ENCODE peak calls at places on chromosome X, in ten cellular contexts. One of them, this sample, is unnamed.
A peak's percentile ranks its signal among the peaks of the same experiment; 100 is the strongest.

GRCh38 chrX:41802958-41803357 is 79.0 kb downstream of the GPR82 start:
- DNase-seq in CD8-positive, alpha-beta T cell: no peak
- DNase-seq in AG09309: no peak
- DNase-seq in astrocyte of the spinal cord: no peak
- DNase-seq in HepG2: no peak
- DNase-seq in tibial artery: no peak
- DNase-seq in fibroblast of pulmonary artery: no peak
- DNase-seq in left ventricle myocardium inferior: no peak
- DNase-seq in hepatocyte: no peak
- DNase-seq in A549: no peak
- DNase-seq in this sample: no peak

GRCh38 chrX:31588355-31588754 is 516.5 kb upstream of the FTHL17 start:
- DNase-seq in hepatocyte: no peak
- DNase-seq in HepG2: no peak
- DNase-seq in AG09309: no peak
- DNase-seq in CD8-positive, alpha-beta T cell: no peak
- DNase-seq in astrocyte of the spinal cord: no peak
- DNase-seq in left ventricle myocardium inferior: no peak
- DNase-seq in tibial artery: no peak
- DNase-seq in A549: no peak
- DNase-seq in fibroblast of pulmonary artery: no peak
- DNase-seq in this sample: no peak

GRCh38 chrX:69102805-69103204 is 62.4 kb downstream of the PJA1 start:
- DNase-seq in astrocyte of the spinal cord: no peak
- DNase-seq in fibroblast of pulmonary artery: no peak
- DNase-seq in A549: no peak
- DNase-seq in AG09309: no peak
- DNase-seq in left ventricle myocardium inferior: no peak
- DNase-seq in CD8-positive, alpha-beta T cell: no peak
- DNase-seq in hepatocyte: no peak
- DNase-seq in HepG2: no peak
- DNase-seq in tibial artery: no peak
- DNase-seq in this sample: no peak

GRCh38 chrX:106692425-106693075 is 34.0 kb upstream of the RNF128 start:
- DNase-seq in AG09309: no peak
- DNase-seq in A549: no peak
- DNase-seq in hepatocyte: peak; percentile 13
- DNase-seq in CD8-positive, alpha-beta T cell: no peak
- DNase-seq in HepG2: peak; percentile 82
- DNase-seq in astrocyte of the spinal cord: no peak
- DNase-seq in tibial artery: no peak
- DNase-seq in fibroblast of pulmonary artery: no peak
- DNase-seq in left ventricle myocardium inferior: no peak
- DNase-seq in this sample: no peak

GRCh38 chrX:11261260-11261659 is 32.0 kb upstream of the AMELX start:
- DNase-seq in CD8-positive, alpha-beta T cell: no peak
- DNase-seq in A549: no peak
- DNase-seq in HepG2: no peak
- DNase-seq in tibial artery: no peak
- DNase-seq in astrocyte of the spinal cord: peak; percentile 40
- DNase-seq in hepatocyte: no peak
- DNase-seq in fibroblast of pulmonary artery: peak; percentile 58
- DNase-seq in AG09309: peak; percentile 31
- DNase-seq in left ventricle myocardium inferior: no peak
- DNase-seq in this sample: no peak

GRCh38 chrX:155071694-155072215 is 447 bp downstream of the BRCC3 start:
- DNase-seq in HepG2: no peak
- DNase-seq in astrocyte of the spinal cord: no peak
- DNase-seq in AG09309: no peak
- DNase-seq in A549: no peak
- DNase-seq in tibial artery: peak; percentile 66
- DNase-seq in left ventricle myocardium inferior: no peak
- DNase-seq in CD8-positive, alpha-beta T cell: no peak
- DNase-seq in hepatocyte: no peak
- DNase-seq in fibroblast of pulmonary artery: no peak
- DNase-seq in this sample: no peak

GRCh38 chrX:39815621-39816020 is 282.1 kb downstream of the BCOR start:
- DNase-seq in tibial artery: no peak
- DNase-seq in fibroblast of pulmonary artery: no peak
- DNase-seq in left ventricle myocardium inferior: no peak
- DNase-seq in HepG2: no peak
- DNase-seq in AG09309: no peak
- DNase-seq in CD8-positive, alpha-beta T cell: no peak
- DNase-seq in hepatocyte: no peak
- DNase-seq in astrocyte of the spinal cord: no peak
- DNase-seq in A549: no peak
- DNase-seq in this sample: no peak

GRCh38 chrX:38898261-38898660 is 97.0 kb downstream of the MID1IP1 start:
- DNase-seq in hepatocyte: no peak
- DNase-seq in left ventricle myocardium inferior: no peak
- DNase-seq in fibroblast of pulmonary artery: no peak
- DNase-seq in tibial artery: no peak
- DNase-seq in HepG2: no peak
- DNase-seq in CD8-positive, alpha-beta T cell: no peak
- DNase-seq in AG09309: no peak
- DNase-seq in A549: no peak
- DNase-seq in astrocyte of the spinal cord: no peak
- DNase-seq in this sample: no peak

GRCh38 chrX:130694983-130695382 is 208.0 kb downstream of the ENOX2 start:
- DNase-seq in CD8-positive, alpha-beta T cell: no peak
- DNase-seq in fibroblast of pulmonary artery: no peak
- DNase-seq in A549: no peak
- DNase-seq in AG09309: no peak
- DNase-seq in tibial artery: no peak
- DNase-seq in astrocyte of the spinal cord: no peak
- DNase-seq in HepG2: no peak
- DNase-seq in left ventricle myocardium inferior: no peak
- DNase-seq in hepatocyte: no peak
- DNase-seq in this sample: no peak

GRCh38 chrX:132411310-132411977 is 77.4 kb downstream of the MBNL3 start:
- DNase-seq in hepatocyte: no peak
- DNase-seq in left ventricle myocardium inferior: no peak
- DNase-seq in tibial artery: no peak
- DNase-seq in CD8-positive, alpha-beta T cell: no peak
- DNase-seq in fibroblast of pulmonary artery: no peak
- DNase-seq in astrocyte of the spinal cord: no peak
- DNase-seq in AG09309: no peak
- DNase-seq in A549: no peak
- DNase-seq in HepG2: peak; percentile 68
- DNase-seq in this sample: no peak

GRCh38 chrX:129877401-129877800 is 28.6 kb upstream of the UTP14A start:
- DNase-seq in fibroblast of pulmonary artery: no peak
- DNase-seq in A549: peak; percentile 4
- DNase-seq in AG09309: no peak
- DNase-seq in astrocyte of the spinal cord: no peak
- DNase-seq in hepatocyte: no peak
- DNase-seq in HepG2: no peak
- DNase-seq in tibial artery: no peak
- DNase-seq in CD8-positive, alpha-beta T cell: no peak
- DNase-seq in left ventricle myocardium inferior: no peak
- DNase-seq in this sample: peak; percentile 0

GRCh38 chrX:9724711-9725110 is 40.9 kb downstream of the GPR143 start:
- DNase-seq in CD8-positive, alpha-beta T cell: no peak
- DNase-seq in HepG2: no peak
- DNase-seq in astrocyte of the spinal cord: peak; percentile 23
- DNase-seq in hepatocyte: no peak
- DNase-seq in left ventricle myocardium inferior: no peak
- DNase-seq in A549: no peak
- DNase-seq in fibroblast of pulmonary artery: peak; percentile 42
- DNase-seq in AG09309: no peak
- DNase-seq in tibial artery: no peak
- DNase-seq in this sample: no peak

GRCh38 chrX:100512471-100512870 is 72.3 kb upstream of the TNMD start:
- DNase-seq in CD8-positive, alpha-beta T cell: no peak
- DNase-seq in fibroblast of pulmonary artery: peak; percentile 20
- DNase-seq in HepG2: no peak
- DNase-seq in hepatocyte: peak; percentile 10
- DNase-seq in A549: peak; percentile 1
- DNase-seq in tibial artery: no peak
- DNase-seq in AG09309: no peak
- DNase-seq in left ventricle myocardium inferior: no peak
- DNase-seq in astrocyte of the spinal cord: peak; percentile 10
- DNase-seq in this sample: peak; percentile 1

GRCh38 chrX:25300994-25301393 is 285.2 kb upstream of the ARX start:
- DNase-seq in CD8-positive, alpha-beta T cell: no peak
- DNase-seq in tibial artery: no peak
- DNase-seq in A549: no peak
- DNase-seq in astrocyte of the spinal cord: no peak
- DNase-seq in left ventricle myocardium inferior: no peak
- DNase-seq in HepG2: no peak
- DNase-seq in fibroblast of pulmonary artery: no peak
- DNase-seq in AG09309: no peak
- DNase-seq in hepatocyte: no peak
- DNase-seq in this sample: no peak

GRCh38 chrX:123665197-123665596 is 67.7 kb downstream of the THOC2 start:
- DNase-seq in astrocyte of the spinal cord: peak; percentile 4
- DNase-seq in CD8-positive, alpha-beta T cell: no peak
- DNase-seq in left ventricle myocardium inferior: no peak
- DNase-seq in AG09309: no peak
- DNase-seq in HepG2: no peak
- DNase-seq in tibial artery: no peak
- DNase-seq in hepatocyte: peak; percentile 8
- DNase-seq in A549: peak; percentile 40
- DNase-seq in fibroblast of pulmonary artery: no peak
- DNase-seq in this sample: no peak
- TF ChIP-seq CTCF in astrocyte of the spinal cord: no peak
- TF ChIP-seq CTCF in CD8-positive, alpha-beta T cell: no peak
- TF ChIP-seq CTCF in left ventricle myocardium inferior: no peak
- TF ChIP-seq CTCF in AG09309: no peak
- TF ChIP-seq CTCF in HepG2: no peak
- TF ChIP-seq CTCF in tibial artery: no peak
- TF ChIP-seq CTCF in hepatocyte: no peak
- TF ChIP-seq CTCF in A549: no peak
- TF ChIP-seq CTCF in fibroblast of pulmonary artery: no peak
- TF ChIP-seq CTCF in this sample: no peak

GRCh38 chrX:136168929-136169735 is 21.8 kb downstream of the FHL1 start:
- DNase-seq in astrocyte of the spinal cord: peak; percentile 92
- DNase-seq in fibroblast of pulmonary artery: peak; percentile 83
- DNase-seq in A549: no peak
- DNase-seq in hepatocyte: peak; percentile 66
- DNase-seq in tibial artery: peak; percentile 76
- DNase-seq in HepG2: no peak
- DNase-seq in left ventricle myocardium inferior: peak; percentile 33
- DNase-seq in AG09309: peak; percentile 84
- DNase-seq in CD8-positive, alpha-beta T cell: no peak
- DNase-seq in this sample: peak; percentile 90
- H3K4me3 ChIP-seq in astrocyte of the spinal cord: no peak overlapping the region
- H3K4me3 ChIP-seq in fibroblast of pulmonary artery: no peak overlapping the region
- H3K4me3 ChIP-seq in A549: no peak overlapping the region
- H3K4me3 ChIP-seq in hepatocyte: no peak overlapping the region
- H3K4me3 ChIP-seq in tibial artery: peak overlapping the region; percentile 16
- H3K4me3 ChIP-seq in HepG2: no peak overlapping the region
- H3K4me3 ChIP-seq in left ventricle myocardium inferior: peak overlapping the region; percentile 51
- H3K4me3 ChIP-seq in AG09309: no peak overlapping the region
- H3K4me3 ChIP-seq in CD8-positive, alpha-beta T cell: no peak overlapping the region
- H3K4me3 ChIP-seq in this sample: no peak overlapping the region

DNA sequence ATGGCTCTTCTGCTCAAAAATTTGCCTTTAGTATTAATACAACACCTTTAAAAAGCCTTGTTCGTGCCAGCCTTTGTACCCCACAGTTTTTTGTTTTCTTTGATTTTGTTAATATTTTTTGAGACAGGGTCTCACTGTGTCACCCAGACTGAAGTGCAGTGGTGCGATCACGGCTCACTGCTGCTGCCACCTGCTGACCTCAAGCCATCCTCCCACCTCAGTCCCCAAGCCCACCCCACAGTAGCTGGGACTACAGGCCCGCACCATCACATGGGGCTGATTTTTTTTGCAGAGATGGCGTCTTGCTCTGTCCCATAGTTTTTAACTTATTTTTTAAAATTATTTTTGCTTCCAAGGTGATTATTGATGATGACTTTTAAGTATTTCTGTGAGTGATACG is 134.0 kb downstream of the HTR2C start:
- DNase-seq in hepatocyte: peak; percentile 10
- DNase-seq in fibroblast of pulmonary artery: no peak
- DNase-seq in HepG2: no peak
- DNase-seq in tibial artery: no peak
- DNase-seq in astrocyte of the spinal cord: no peak
- DNase-seq in left ventricle myocardium inferior: no peak
- DNase-seq in AG09309: no peak
- DNase-seq in A549: peak; percentile 2
- DNase-seq in CD8-positive, alpha-beta T cell: no peak
- DNase-seq in this sample: no peak
- TF ChIP-seq CTCF in hepatocyte: peak; percentile 49
- TF ChIP-seq CTCF in fibroblast of pulmonary artery: peak; percentile 4
- TF ChIP-seq CTCF in HepG2: peak; percentile 59
- TF ChIP-seq CTCF in tibial artery: no peak
- TF ChIP-seq CTCF in astrocyte of the spinal cord: peak; percentile 22
- TF ChIP-seq CTCF in left ventricle myocardium inferior: no peak
- TF ChIP-seq CTCF in AG09309: peak; percentile 30
- TF ChIP-seq CTCF in A549: peak; percentile 22
- TF ChIP-seq CTCF in CD8-positive, alpha-beta T cell: no peak
- TF ChIP-seq CTCF in this sample: peak; percentile 27

GRCh38 chrX:1450381-1451161 is 2.1 kb downstream of the ASMTL start:
- DNase-seq in fibroblast of pulmonary artery: no peak
- DNase-seq in left ventricle myocardium inferior: no peak
- DNase-seq in A549: no peak
- DNase-seq in HepG2: no peak
- DNase-seq in tibial artery: peak; percentile 56
- DNase-seq in AG09309: no peak
- DNase-seq in CD8-positive, alpha-beta T cell: no peak
- DNase-seq in hepatocyte: no peak
- DNase-seq in astrocyte of the spinal cord: no peak
- DNase-seq in this sample: no peak

GRCh38 chrX:1452497-1453389 is at the start of gene ASMTL:
- DNase-seq in astrocyte of the spinal cord: peak; percentile 99
- DNase-seq in HepG2: peak; percentile 93
- DNase-seq in tibial artery: peak; percentile 99
- DNase-seq in left ventricle myocardium inferior: peak; percentile 100
- DNase-seq in AG09309: peak; percentile 96
- DNase-seq in hepatocyte: peak; percentile 100
- DNase-seq in fibroblast of pulmonary artery: peak; percentile 100
- DNase-seq in CD8-positive, alpha-beta T cell: peak; percentile 100
- DNase-seq in A549: peak; percentile 100
- DNase-seq in this sample: peak; percentile 95

GRCh38 chrX:1449581-1450149 is 3.0 kb downstream of the ASMTL start:
- DNase-seq in HepG2: no peak
- DNase-seq in hepatocyte: no peak
- DNase-seq in fibroblast of pulmonary artery: no peak
- DNase-seq in A549: no peak
- DNase-seq in CD8-positive, alpha-beta T cell: no peak
- DNase-seq in AG09309: no peak
- DNase-seq in astrocyte of the spinal cord: no peak
- DNase-seq in left ventricle myocardium inferior: no peak
- DNase-seq in tibial artery: no peak
- DNase-seq in this sample: no peak

GRCh38 chrX:1451676-1452496 is 823 bp downstream of the ASMTL start:
- DNase-seq in astrocyte of the spinal cord: no peak
- DNase-seq in AG09309: no peak
- DNase-seq in CD8-positive, alpha-beta T cell: no peak
- DNase-seq in left ventricle myocardium inferior: no peak
- DNase-seq in fibroblast of pulmonary artery: no peak
- DNase-seq in tibial artery: no peak
- DNase-seq in A549: no peak
- DNase-seq in HepG2: no peak
- DNase-seq in hepatocyte: no peak
- DNase-seq in this sample: no peak

DNA sequence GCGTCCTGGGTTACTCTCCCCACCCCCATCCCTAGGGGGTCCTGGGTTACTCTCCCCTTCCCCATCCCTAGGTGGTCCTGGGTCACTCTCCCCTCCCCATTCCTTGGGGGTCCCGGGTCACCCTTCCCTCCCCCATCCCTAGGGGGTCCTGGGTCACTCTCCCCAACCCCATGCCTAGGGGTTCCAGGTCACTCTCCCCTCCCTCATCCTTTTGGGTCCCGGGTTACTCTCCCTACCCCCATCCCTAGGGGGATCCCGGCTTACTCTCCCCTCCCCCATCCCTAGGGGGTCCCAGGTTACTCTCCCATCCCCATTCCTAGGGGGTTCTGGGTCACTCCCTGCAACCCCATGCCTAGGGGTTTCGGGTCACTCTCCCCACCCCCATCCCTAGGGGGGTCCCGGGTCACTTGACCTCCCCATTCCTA is 1.4 kb downstream of the ASMTL start:
- DNase-seq in A549: no peak
- DNase-seq in astrocyte of the spinal cord: no peak
- DNase-seq in hepatocyte: no peak
- DNase-seq in AG09309: no peak
- DNase-seq in tibial artery: peak; percentile 67
- DNase-seq in fibroblast of pulmonary artery: no peak
- DNase-seq in HepG2: no peak
- DNase-seq in left ventricle myocardium inferior: no peak
- DNase-seq in CD8-positive, alpha-beta T cell: no peak
- DNase-seq in this sample: no peak
- H3K4me3 ChIP-seq in A549: peak overlapping the region; percentile 99
- H3K4me3 ChIP-seq in astrocyte of the spinal cord: no peak overlapping the region
- H3K4me3 ChIP-seq in hepatocyte: no peak overlapping the region
- H3K4me3 ChIP-seq in AG09309: peak overlapping the region; percentile 93
- H3K4me3 ChIP-seq in tibial artery: peak overlapping the region; percentile 100
- H3K4me3 ChIP-seq in fibroblast of pulmonary artery: peak overlapping the region; percentile 96
- H3K4me3 ChIP-seq in HepG2: no peak overlapping the region
- H3K4me3 ChIP-seq in left ventricle myocardium inferior: peak overlapping the region; percentile 90
- H3K4me3 ChIP-seq in CD8-positive, alpha-beta T cell: no peak overlapping the region
- H3K4me3 ChIP-seq in this sample: peak overlapping the region; percentile 69

This sample was measured in HFF-Myc.